ENCODE peak calls at places on chromosomes 4 and X, in four cellular contexts. B is GM12878, K is type B pancreatic cell, Z is choroid plexus epithelial cell. W is an unnamed sample.

GRCh38 chr4:180407273-180407885 is 1835.8 kb upstream of the TENM3 start:
- DNase-seq in B (no peak), K (no peak), Z (no peak), W (no peak)

GRCh38 chr4:1368421-1369090 is 21.5 kb downstream of the UVSSA start:
- DNase-seq in B (no peak), K (no peak), Z (no peak), W (no peak)

GRCh38 chr4:141659539-141659938 is 23.2 kb downstream of the IL15 start:
- DNase-seq in B (no peak), K (no peak), Z (peak; percentile 34), W (no peak)

GRCh38 chrX:41435708-41436107 is 11.4 kb upstream of the NYX start:
- DNase-seq in B (no peak), K (no peak), Z (peak; percentile 88), W (no peak)

GRCh38 chr4:44985938-44986337 is 259.6 kb upstream of the GNPDA2 start:
- DNase-seq in B (no peak), K (no peak), Z (no peak), W (no peak)

GRCh38 chr4:103204114-103204513 is 6.0 kb upstream of the CENPE start:
- DNase-seq in B (no peak), K (no peak), Z (peak; percentile 45), W (no peak)

GRCh38 chr4:5747746-5748365 is 36.9 kb downstream of the EVC start:
- DNase-seq in B (no peak), K (no peak), Z (peak; percentile 99), W (peak; percentile 30)

GRCh38 chr4:73067971-73068394 is 1.5 kb downstream of the COX18 start:
- DNase-seq in B (no peak), K (no peak), Z (peak; percentile 18), W (no peak)

GRCh38 chr4:81360722-81361121 is 111.0 kb downstream of the RASGEF1B start:
- DNase-seq in B (no peak), K (no peak), Z (no peak), W (no peak)

GRCh38 chr4:19776021-19776459 is 475.7 kb upstream of the SLIT2 start:
- DNase-seq in B (no peak), K (no peak), Z (peak; percentile 87), W (no peak)

GRCh38 chr4:81807386-81807785 is 335.7 kb upstream of the RASGEF1B start:
- DNase-seq in B (no peak), K (no peak), Z (no peak), W (no peak)

GRCh38 chrX:31333181-31333831 is 261.5 kb upstream of the FTHL17 start:
- DNase-seq in B (no peak), K (no peak), Z (peak; percentile 88), W (no peak)

GRCh38 chr4:189773909-189774308 is 166.8 kb upstream of the FRG1 start:
- DNase-seq in B (no peak), K (no peak), Z (no peak), W (no peak)

GRCh38 chr4:96736352-96736889 is 896.5 kb downstream of the PDHA2 start:
- DNase-seq in B (no peak), K (no peak), Z (peak; percentile 92), W (no peak)

GRCh38 chr4:650951-651883 is 22.9 kb downstream of the ATP5ME start:
- DNase-seq in B (no peak), K (no peak), Z (no peak), W (no peak)

GRCh38 chr4:15348236-15348635 is 79.6 kb upstream of the C1QTNF7 start:
- DNase-seq in B (no peak), K (no peak), Z (no peak), W (no peak)

GRCh38 chr4:7755529-7755928 is 184.1 kb downstream of the AFAP1 start:
- DNase-seq in B (no peak), K (no peak), Z (no peak), W (no peak)

GRCh38 chr4:4776335-4776734 is 83.1 kb upstream of the MSX1 start:
- DNase-seq in B (no peak), K (no peak), Z (no peak), W (no peak)

GRCh38 chr4:144782345-144782744 is 136.4 kb downstream of the HHIP start:
- DNase-seq in B (no peak), K (no peak), Z (no peak), W (no peak)

GRCh38 chr4:144788469-144788868 is 142.5 kb downstream of the HHIP start:
- DNase-seq in B (no peak), K (no peak), Z (no peak), W (no peak)

GRCh38 chr4:144787365-144788263 is 141.7 kb downstream of the HHIP start:
- DNase-seq in B (no peak), K (no peak), Z (peak; percentile 72), W (no peak)
- TF ChIP-seq CTCF in B (peak; percentile 57), K (peak; percentile 79), Z (peak; percentile 64), W (peak; percentile 78)

DNA sequence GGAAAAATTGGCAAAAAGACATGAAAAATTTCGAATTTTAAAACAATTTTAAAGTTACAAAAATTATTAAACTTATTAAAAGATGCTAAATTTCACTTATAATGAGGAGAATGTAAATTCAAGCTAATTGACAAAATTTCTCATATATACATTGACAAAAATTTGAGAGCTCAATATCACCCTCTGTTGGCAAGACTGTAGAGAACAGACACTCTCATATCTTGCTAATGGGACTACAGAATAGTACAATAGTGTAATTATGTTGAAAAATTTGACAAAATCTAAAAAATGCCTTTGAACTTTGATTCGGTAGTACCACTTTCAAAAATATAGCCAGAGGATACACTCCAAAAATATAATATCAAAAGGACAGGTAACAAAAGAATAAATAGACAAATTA is 29.8 kb downstream of the DCAF8L2 start:
- DNase-seq in B (no peak), K (no peak), Z (peak; percentile 46), W (no peak)
- TF ChIP-seq CTCF in B (peak; percentile 36), K (peak; percentile 72), Z (peak; percentile 50), W (peak; percentile 49)

DNA sequence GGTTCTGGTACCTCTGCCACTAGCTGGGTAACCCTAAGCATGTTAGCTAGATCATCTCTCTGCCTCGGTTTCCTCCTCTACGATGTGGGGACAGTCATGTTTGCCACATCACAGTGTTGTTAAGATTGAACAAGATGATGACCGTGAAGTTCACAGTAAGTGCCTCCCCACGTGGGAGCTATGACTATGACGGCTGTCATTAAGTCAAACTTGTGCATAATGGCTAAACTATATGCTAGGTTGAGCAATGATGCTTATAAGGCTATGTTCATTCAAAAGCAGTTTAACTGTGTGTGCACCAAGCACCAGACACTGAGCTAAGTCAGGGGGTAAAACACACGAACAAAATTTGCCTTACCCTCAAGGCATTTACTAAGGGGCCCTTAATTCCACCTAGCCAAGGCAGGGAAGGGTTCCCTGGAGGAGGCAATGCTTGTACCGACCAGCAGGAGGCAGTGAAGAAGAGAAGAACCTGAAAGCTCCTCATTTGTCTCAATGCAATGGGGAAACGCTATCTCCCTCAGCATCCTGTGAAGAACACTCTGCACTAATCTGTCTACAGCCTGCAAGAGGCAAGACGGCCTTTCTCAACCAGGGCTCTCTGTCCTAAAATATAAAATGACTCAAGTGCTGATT is 52.9 kb downstream of the MAP7D2 start:
- DNase-seq in B (no peak), K (no peak), Z (no peak), W (no peak)
- TF ChIP-seq CTCF in B (peak; percentile 31), K (peak; percentile 30), Z (peak; percentile 49), W (no peak)

DNA sequence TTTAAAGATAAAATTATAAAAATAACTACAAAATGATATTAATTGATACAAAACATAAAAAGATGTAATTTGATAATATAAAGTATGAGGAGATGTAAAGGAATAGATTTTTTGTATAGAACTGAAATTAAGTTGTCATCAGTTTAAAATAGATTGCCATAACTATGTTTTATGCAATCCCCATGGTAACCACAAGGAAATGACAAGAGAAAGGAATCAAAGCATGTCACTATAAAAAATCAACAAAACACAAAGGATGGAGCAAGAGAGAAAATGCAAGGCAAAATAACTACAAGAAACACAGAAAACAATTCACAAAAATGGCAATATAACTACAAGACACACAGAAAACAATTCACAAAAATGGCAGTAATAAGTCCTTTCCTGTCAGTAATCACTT is 27.0 kb upstream of the GUCY2F start:
- DNase-seq in B (no peak), K (no peak), Z (no peak), W (no peak)
- TF ChIP-seq CTCF in B (no peak), K (peak; percentile 55), Z (no peak), W (no peak)

GRCh38 chrX:3820170-3820569 is 106.7 kb upstream of the PRKX start:
- DNase-seq in B (no peak), K (no peak), Z (peak; percentile 78), W (no peak)

GRCh38 chrX:3811331-3812311 is 98.2 kb upstream of the PRKX start:
- DNase-seq in B (peak; percentile 84), K (no peak), Z (peak; percentile 69), W (no peak)

DNA sequence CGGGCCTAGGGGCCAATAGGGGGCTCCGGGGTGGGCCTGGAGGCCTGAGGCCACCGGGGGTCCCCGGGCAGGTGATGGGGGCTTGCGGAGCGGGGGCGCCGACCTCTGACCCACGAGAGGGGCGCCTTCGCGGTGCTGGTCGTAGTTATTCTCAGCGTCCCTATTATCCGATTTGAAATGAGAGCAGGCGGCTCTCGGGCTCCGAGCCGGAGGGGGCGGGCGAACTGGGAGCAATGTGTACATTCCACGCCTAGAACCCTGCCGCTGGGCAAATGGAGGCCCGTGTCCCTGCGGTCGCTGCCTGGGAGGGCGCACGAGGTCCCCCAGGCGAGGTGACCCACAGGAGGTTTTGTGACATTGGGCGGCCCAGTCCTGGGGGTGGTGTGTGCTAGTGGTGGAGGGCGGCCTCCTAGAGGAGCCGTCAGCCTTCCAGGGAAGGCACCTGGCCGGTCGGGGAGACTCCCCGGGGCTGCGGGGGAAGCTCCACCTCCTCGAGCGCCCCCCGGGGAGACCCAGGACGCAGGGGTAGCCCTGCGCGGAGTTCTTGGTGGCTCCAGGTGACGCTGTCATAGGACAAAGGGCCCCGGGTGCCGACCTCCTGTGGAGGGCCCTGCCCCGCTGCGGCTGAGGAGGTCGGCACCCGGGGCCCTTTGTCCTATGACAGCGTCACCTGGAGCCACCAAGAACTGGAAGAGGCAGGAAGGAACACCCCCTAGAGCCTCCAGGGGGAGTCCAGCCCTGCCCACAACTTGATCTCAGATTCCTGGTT is 102.6 kb upstream of the PRKX start:
- DNase-seq in B (peak; percentile 13), K (peak; percentile 79), Z (peak; percentile 19), W (peak; percentile 87)
- TF ChIP-seq CTCF in B (peak; percentile 15), K (peak; percentile 20), Z (peak; percentile 16), W (no peak)

GRCh38 chr4:118829107-118829506 is 6.8 kb downstream of the SEC24D start:
- DNase-seq in B (no peak), K (no peak), Z (no peak), W (no peak)

GRCh38 chr4:118824141-118824540 is 11.8 kb downstream of the SEC24D start:
- DNase-seq in B (no peak), K (no peak), Z (no peak), W (no peak)

GRCh38 chr4:118823471-118823870 is 12.5 kb downstream of the SEC24D start:
- DNase-seq in B (no peak), K (no peak), Z (no peak), W (no peak)

GRCh38 chr4:118825799-118826198 is 10.1 kb downstream of the SEC24D start:
- DNase-seq in B (no peak), K (no peak), Z (no peak), W (no peak)

DNA sequence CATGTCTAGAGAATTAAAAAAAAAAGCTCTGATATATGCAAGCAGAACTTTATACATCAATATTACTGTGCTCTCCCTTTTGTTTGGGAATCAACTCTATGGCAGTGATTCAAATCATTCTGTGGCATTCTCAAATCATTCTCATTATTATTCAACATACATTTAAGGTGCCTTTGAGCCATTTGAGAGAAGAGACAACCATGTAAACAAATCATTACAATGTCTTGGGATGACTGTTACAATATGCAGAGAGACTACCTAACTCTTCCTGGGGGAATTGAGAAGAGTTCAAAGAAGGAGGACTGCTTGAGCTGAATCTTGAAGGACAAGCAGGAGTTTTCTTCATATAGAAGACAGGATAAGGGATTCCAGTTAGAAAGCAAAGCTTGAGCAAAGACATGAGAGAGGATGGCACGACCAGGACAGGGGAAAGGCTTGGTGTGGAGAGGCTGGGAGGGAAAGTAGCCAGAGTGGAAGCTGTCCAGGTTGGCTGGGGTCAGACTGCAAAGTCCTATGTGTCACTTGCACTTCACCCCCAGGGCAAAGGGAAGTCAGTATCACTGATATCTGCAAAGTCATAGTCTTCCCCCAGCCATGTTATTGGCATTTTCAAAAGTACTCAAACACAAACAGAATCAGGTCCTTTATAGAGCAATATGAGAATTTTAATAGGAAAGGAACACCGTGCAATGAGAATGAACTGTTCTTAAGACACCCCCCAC is 9.0 kb downstream of the SEC24D start:
- DNase-seq in B (no peak), K (no peak), Z (no peak), W (no peak)
- TF ChIP-seq CTCF in B (no peak), K (no peak), Z (no peak), W (no peak)